ENCODE peak calls at places on chromosomes 5 and 9, in four cellular contexts. X is HCT116; W is aorta; F is naive thymus-derived CD4-positive, alpha-beta T cell. B is an unnamed sample.

GRCh38 chr9:94159069-94159915 is 75.0 kb downstream of the PTPDC1 start:
- DNase-seq in W (no peak), F (no peak), X (no peak), B (no peak)

GRCh38 chr9:97980918-97981827 is 2.0 kb upstream of the ANP32B start:
- DNase-seq in F (no peak), X (no peak), W (no peak), B (no peak)

GRCh38 chr5:57488308-57488955 is 5.8 kb upstream of the ACTBL2 start:
- DNase-seq in F (no peak), W (no peak), X (no peak), B (peak; percentile 17)

GRCh38 chr5:170184007-170184687 is 48.6 kb upstream of the C5orf58 start:
- DNase-seq in X (peak; percentile 47), W (no peak), F (peak; percentile 51), B (peak; percentile 62)

GRCh38 chr9:96022445-96023031 is 147.0 kb downstream of the ERCC6L2 start:
- DNase-seq in W (no peak), F (peak; percentile 57), X (no peak), B (no peak)

GRCh38 chr9:106964329-106964728 is 101.4 kb downstream of the ZNF462 start:
- DNase-seq in X (no peak), W (no peak), F (no peak), B (peak; percentile 36)

GRCh38 chr9:37508135-37508833 is 22.5 kb downstream of the POLR1E start:
- DNase-seq in F (no peak), W (peak; percentile 39), X (no peak), B (no peak)

GRCh38 chr5:5372511-5372910 is 50.0 kb upstream of the ICE1 start:
- DNase-seq in W (no peak), X (no peak), F (no peak), B (no peak)

GRCh38 chr5:142587354-142587965 is 98.4 kb downstream of the FGF1 start:
- DNase-seq in F (no peak), W (no peak), X (peak; percentile 12), B (peak; percentile 40)

GRCh38 chr9:91812191-91812590 is 137.8 kb downstream of the ROR2 start:
- DNase-seq in W (peak; percentile 30), X (no peak), F (no peak), B (no peak)

GRCh38 chr5:142014911-142015584 is 2.2 kb upstream of the GNPDA1 start:
- DNase-seq in W (no peak), F (peak; percentile 53), X (peak; percentile 69), B (peak; percentile 68)

GRCh38 chr5:140309706-140310249 is 6.9 kb upstream of the PFDN1 start:
- DNase-seq in F (no peak), X (no peak), W (no peak), B (no peak)

GRCh38 chr5:11230890-11231289 is 469.9 kb upstream of the DAP start:
- DNase-seq in W (no peak), X (no peak), F (no peak), B (no peak)

GRCh38 chr9:73038613-73039012 is 85.8 kb upstream of the ALDH1A1 start:
- DNase-seq in X (no peak), F (no peak), W (peak; percentile 72), B (no peak)

GRCh38 chr5:149135536-149136201 is 5.6 kb upstream of the ABLIM3 start:
- DNase-seq in W (no peak), X (no peak), F (no peak), B (no peak)

GRCh38 chr5:33008751-33009418 is 297.8 kb downstream of the NPR3 start:
- DNase-seq in F (no peak), W (no peak), X (peak; percentile 64), B (no peak)

GRCh38 chr5:91150189-91150588 is 232.9 kb downstream of the ARRDC3 start:
- DNase-seq in X (peak; percentile 7), F (no peak), W (no peak), B (no peak)

GRCh38 chr9:113619156-113619861 is 155.8 kb downstream of the RGS3 start:
- DNase-seq in X (no peak), F (peak; percentile 19), W (peak; percentile 55), B (no peak)

GRCh38 chr5:25850581-25850980 is 1187.8 kb downstream of the CDH9 start:
- DNase-seq in X (no peak), W (no peak), F (no peak), B (no peak)

GRCh38 chr5:87581661-87582060 is 168.9 kb upstream of the CCNH start:
- DNase-seq in W (no peak), F (no peak), X (no peak), B (no peak)

GRCh38 chr9:82184524-82184923 is 196.0 kb downstream of the SPATA31D1 start:
- DNase-seq in W (no peak), F (no peak), X (no peak), B (peak; percentile 60)

GRCh38 chr5:80835128-80835527 is 125.0 kb upstream of the RASGRF2 start:
- DNase-seq in F (no peak), W (no peak), X (no peak), B (no peak)

GRCh38 chr5:113487779-113488644 is at the start of gene MCC:
- DNase-seq in X (peak; percentile 73), W (peak; percentile 93), F (peak; percentile 39), B (no peak)

GRCh38 chr5:26024774-26025173 is 1013.6 kb downstream of the CDH9 start:
- DNase-seq in W (no peak), F (no peak), X (no peak), B (no peak)

GRCh38 chr9:82325907-82326306 is 337.3 kb downstream of the SPATA31D1 start:
- DNase-seq in F (no peak), X (no peak), W (no peak), B (no peak)

GRCh38 chr5:133506165-133506564 is 106.2 kb downstream of the FSTL4 start:
- DNase-seq in F (no peak), W (no peak), X (no peak), B (no peak)